ENCODE peak calls at places on chromosomes 13 and 19, in seven cellular contexts. J is fibroblast of the aortic adventitia, K is nucleus accumbens, G is WTC11, Q is HS-27A, A is hypothalamus, P is AML-193. H is an unnamed sample.

GRCh38 chr13:40676007-40676406 is 9.6 kb upstream of the FOXO1 start:
- DNase-seq in P (no peak), Q (no peak), A (no peak), G (no peak), J (no peak), K (no peak), H (no peak)

GRCh38 chr19:47891923-47892666 is 6.0 kb upstream of the SULT2A1 start:
- DNase-seq in P (no peak), J (peak), G (no peak), Q (no peak), A (no peak), K (no peak), H (no peak)

GRCh38 chr13:23509781-23510543 is 60.2 kb upstream of the TNFRSF19 start:
- DNase-seq in P (no peak), A (no peak), K (no peak), J (peak), Q (no peak), G (no peak), H (no peak)

GRCh38 chr19:719636-720377 is 11.1 kb downstream of the PALM start:
- DNase-seq in Q (no peak), A (no peak), P (no peak), K (no peak), J (no peak), G (no peak), H (no peak)

GRCh38 chr13:99971576-99972189 is at the start of gene ZIC5:
- DNase-seq in J (no peak), P (no peak), K (no peak), A (no peak), G (peak), Q (no peak), H (no peak)

GRCh38 chr13:86569119-86569518 is 769.9 kb upstream of the SLITRK6 start:
- DNase-seq in P (no peak), G (no peak), K (no peak), Q (no peak), J (no peak), A (no peak), H (no peak)

GRCh38 chr19:6773323-6773931 is 919 bp downstream of the VAV1 start:
- DNase-seq in A (no peak), Q (no peak), G (no peak), J (no peak), K (no peak), P (peak), H (peak)

GRCh38 chr13:100665403-100665802 is 9.2 kb downstream of the TMTC4 start:
- DNase-seq in G (no peak), P (no peak), J (no peak), Q (no peak), K (no peak), A (no peak), H (no peak)

GRCh38 chr13:40313269-40314200 is 352.9 kb downstream of the FOXO1 start:
- DNase-seq in K (no peak), A (no peak), Q (no peak), P (no peak), G (no peak), J (peak), H (no peak)

GRCh38 chr13:98972059-98972458 is 5.8 kb downstream of the DOCK9 start:
- DNase-seq in A (no peak), Q (no peak), P (no peak), K (no peak), G (no peak), J (no peak), H (no peak)

GRCh38 chr13:57044910-57045309 is 95.8 kb upstream of the PRR20A start:
- DNase-seq in G (no peak), Q (no peak), P (no peak), K (no peak), A (no peak), J (no peak), H (no peak)

GRCh38 chr13:96089749-96090239 is at the start of gene HS6ST3:
- DNase-seq in K (no peak), J (no peak), P (no peak), Q (no peak), A (peak), G (peak), H (no peak)

GRCh38 chr13:33554919-33555791 is 262.8 kb upstream of the RFC3 start:
- DNase-seq in P (no peak), Q (no peak), A (no peak), G (no peak), J (peak), K (no peak), H (no peak)

GRCh38 chr13:37657134-37657533 is 58.6 kb upstream of the POSTN start:
- DNase-seq in Q (peak), P (no peak), G (no peak), A (no peak), J (peak), K (no peak), H (no peak)

GRCh38 chr13:64446372-64446771 is 2783.8 kb downstream of the PCDH9 start:
- DNase-seq in K (no peak), Q (no peak), G (no peak), P (peak), A (no peak), J (no peak), H (no peak)

GRCh38 chr19:4054471-4055208 is 12.1 kb downstream of the ZBTB7A start:
- DNase-seq in G (no peak), A (no peak), K (no peak), P (no peak), Q (no peak), J (no peak), H (no peak)

GRCh38 chr19:3556978-3557460 is 367 bp downstream of the MFSD12 start:
- DNase-seq in P (no peak), Q (no peak), G (peak), J (no peak), K (no peak), A (no peak), H (peak)

GRCh38 chr19:49896863-49897621 is at the start of gene IL4I1:
- DNase-seq in Q (no peak), G (no peak), P (peak), A (no peak), J (peak), K (no peak), H (peak)

GRCh38 chr13:51797664-51798488 is 6.1 kb downstream of the DHRS12 start:
- DNase-seq in K (peak), P (peak), A (no peak), G (peak), J (peak), Q (no peak), H (peak)

GRCh38 chr13:33152389-33152788 is 133.2 kb downstream of the STARD13 start:
- DNase-seq in K (no peak), Q (no peak), P (no peak), J (no peak), A (no peak), G (no peak), H (no peak)

GRCh38 chr13:34372581-34372980 is 554.6 kb downstream of the RFC3 start:
- DNase-seq in Q (no peak), A (no peak), P (no peak), J (no peak), K (no peak), G (no peak), H (no peak)

GRCh38 chr19:32287811-32288227 is 57.6 kb upstream of the ZNF507 start:
- DNase-seq in J (peak), G (peak), A (no peak), Q (peak), P (no peak), K (peak), H (peak)

GRCh38 chr13:67120872-67121531 is 109.1 kb downstream of the PCDH9 start:
- DNase-seq in J (peak), K (no peak), G (no peak), P (no peak), Q (no peak), A (no peak), H (no peak)

GRCh38 chr13:46982856-46983582 is 86.2 kb upstream of the HTR2A start:
- DNase-seq in Q (no peak), A (no peak), K (no peak), P (peak), G (no peak), J (no peak), H (peak)

GRCh38 chr13:75760182-75760981 is 124.3 kb downstream of the LMO7 start:
- DNase-seq in Q (no peak), A (no peak), K (peak), P (no peak), G (no peak), J (no peak), H (no peak)

GRCh38 chr19:3162418-3163229 is 15.9 kb upstream of the S1PR4 start:
- DNase-seq in K (no peak), A (no peak), J (no peak), Q (no peak), P (no peak), G (no peak), H (peak)

H was measured in MV-4-11.